ENCODE peak calls at places on chromosomes 1 and 21, in nine cellular contexts. M, V, J, W, E, G, Y, T and R are unnamed samples.

GRCh38 chr1:221451741-221452140 is 290.1 kb downstream of the DUSP10 start:
- DNase-seq in M (no peak), V (no peak), J (no peak), W (no peak), E (no peak), G (no peak), Y (no peak), T (no peak), R (no peak)

GRCh38 chr21:44992608-44993031 is 52.8 kb downstream of the SLX9 start:
- DNase-seq in M (no peak), V (no peak), J (no peak), W (no peak), E (no peak), G (no peak), Y (no peak), T (no peak), R (no peak)

GRCh38 chr1:204575221-204576190 is 59.3 kb downstream of the MDM4 start:
- DNase-seq in M (no peak), V (no peak), J (no peak), W (no peak), E (no peak), G (no peak), Y (no peak), T (no peak), R (no peak)

GRCh38 chr1:165403835-165404482 is 41.0 kb downstream of the RXRG start:
- DNase-seq in M (peak), V (peak), J (no peak), W (peak), E (peak), G (peak), Y (no peak), T (no peak), R (peak)

GRCh38 chr1:67793562-67793961 is 39.7 kb downstream of the GNG12 start:
- DNase-seq in M (no peak), V (no peak), J (no peak), W (no peak), E (no peak), G (no peak), Y (no peak), T (no peak), R (no peak)

GRCh38 chr1:188089461-188089860 is 1260.7 kb downstream of the PLA2G4A start:
- DNase-seq in M (no peak), V (no peak), J (no peak), W (no peak), E (no peak), G (no peak), Y (no peak), T (no peak), R (no peak)

GRCh38 chr1:223106856-223107255 is 36.2 kb downstream of the TLR5 start:
- DNase-seq in M (no peak), V (no peak), J (no peak), W (no peak), E (no peak), G (no peak), Y (no peak), T (no peak), R (no peak)

GRCh38 chr21:21387891-21388290 is 389.7 kb downstream of the NCAM2 start:
- DNase-seq in M (no peak), V (no peak), J (no peak), W (no peak), E (no peak), G (no peak), Y (no peak), T (no peak), R (no peak)

GRCh38 chr1:202101182-202101581 is 21.5 kb upstream of the GPR37L1 start:
- DNase-seq in M (peak), V (no peak), J (no peak), W (no peak), E (no peak), G (no peak), Y (no peak), T (no peak), R (no peak)

GRCh38 chr1:81509619-81510018 is 291.1 kb upstream of the ADGRL2 start:
- DNase-seq in M (no peak), V (no peak), J (no peak), W (no peak), E (no peak), G (peak), Y (no peak), T (no peak), R (no peak)

GRCh38 chr1:114033961-114034360 is 54.7 kb downstream of the OLFML3 start:
- DNase-seq in M (no peak), V (no peak), J (no peak), W (no peak), E (no peak), G (no peak), Y (no peak), T (no peak), R (no peak)

GRCh38 chr1:247517795-247518612 is 18.2 kb downstream of the OR2C3 start:
- DNase-seq in M (no peak), V (peak), J (no peak), W (no peak), E (no peak), G (no peak), Y (no peak), T (no peak), R (no peak)

GRCh38 chr1:15172405-15173259 is 19.1 kb downstream of the TMEM51 start:
- DNase-seq in M (no peak), V (no peak), J (no peak), W (no peak), E (no peak), G (no peak), Y (no peak), T (no peak), R (no peak)

GRCh38 chr1:169779970-169780369 is 14.7 kb downstream of the METTL18 start:
- DNase-seq in M (no peak), V (no peak), J (no peak), W (no peak), E (no peak), G (no peak), Y (no peak), T (no peak), R (no peak)

GRCh38 chr21:46183910-46184624 is at the start of gene SPATC1L:
- DNase-seq in M (peak), V (peak), J (peak), W (no peak), E (peak), G (peak), Y (peak), T (no peak), R (peak)

GRCh38 chr1:186620951-186621350 is 59.3 kb downstream of the PTGS2 start:
- DNase-seq in M (no peak), V (no peak), J (peak), W (no peak), E (no peak), G (no peak), Y (peak), T (no peak), R (no peak)

GRCh38 chr21:37811711-37812110 is 104.5 kb downstream of the KCNJ6 start:
- DNase-seq in M (no peak), V (no peak), J (no peak), W (no peak), E (no peak), G (no peak), Y (no peak), T (no peak), R (no peak)

GRCh38 chr1:30492451-30492850 is 230.9 kb downstream of the MATN1 start:
- DNase-seq in M (no peak), V (no peak), J (no peak), W (no peak), E (no peak), G (no peak), Y (no peak), T (no peak), R (no peak)

GRCh38 chr21:43608225-43608624 is 51.1 kb downstream of the HSF2BP start:
- DNase-seq in M (no peak), V (no peak), J (no peak), W (no peak), E (no peak), G (no peak), Y (no peak), T (no peak), R (no peak)

GRCh38 chr1:174123843-174124242 is 35.5 kb upstream of the RABGAP1L start:
- DNase-seq in M (no peak), V (no peak), J (no peak), W (no peak), E (no peak), G (no peak), Y (no peak), T (no peak), R (no peak)

GRCh38 chr1:156025873-156026272 is 5.1 kb upstream of the SSR2 start:
- DNase-seq in M (no peak), V (peak), J (no peak), W (peak), E (no peak), G (peak), Y (no peak), T (no peak), R (no peak)

GRCh38 chr1:152983743-152984142 is at the start of gene SPRR1A:
- DNase-seq in M (no peak), V (no peak), J (no peak), W (no peak), E (no peak), G (no peak), Y (no peak), T (no peak), R (no peak)

GRCh38 chr1:32540589-32540988 is 1.4 kb downstream of the ZBTB8A start:
- DNase-seq in M (no peak), V (no peak), J (no peak), W (no peak), E (no peak), G (no peak), Y (no peak), T (no peak), R (no peak)

GRCh38 chr1:46735708-46736324 is 16.9 kb upstream of the EFCAB14 start:
- DNase-seq in M (peak), V (peak), J (no peak), W (no peak), E (no peak), G (peak), Y (peak), T (no peak), R (no peak)

GRCh38 chr1:203327684-203328457 is 22.6 kb downstream of the BTG2 start:
- DNase-seq in M (peak), V (no peak), J (no peak), W (peak), E (peak), G (peak), Y (no peak), T (peak), R (peak)

GRCh38 chr1:199747984-199748383 is 279.5 kb upstream of the NR5A2 start:
- DNase-seq in M (no peak), V (peak), J (no peak), W (no peak), E (no peak), G (peak), Y (no peak), T (no peak), R (no peak)

GRCh38 chr1:76059461-76059860 is 15.1 kb upstream of the ST6GALNAC3 start:
- DNase-seq in M (peak), V (no peak), J (no peak), W (no peak), E (no peak), G (no peak), Y (no peak), T (no peak), R (no peak)

GRCh38 chr21:38804617-38805281 is 980 bp upstream of the ETS2 start:
- DNase-seq in M (peak), V (peak), J (no peak), W (no peak), E (peak), G (peak), Y (no peak), T (no peak), R (peak)

GRCh38 chr1:243939167-243939848 is 89.3 kb upstream of the AKT3 start:
- DNase-seq in M (no peak), V (no peak), J (no peak), W (no peak), E (no peak), G (no peak), Y (no peak), T (no peak), R (no peak)

GRCh38 chr1:5311634-5312298 is 657.4 kb downstream of the AJAP1 start:
- DNase-seq in M (no peak), V (no peak), J (no peak), W (no peak), E (no peak), G (no peak), Y (no peak), T (no peak), R (no peak)

GRCh38 chr1:56676571-56677035 is 31.5 kb downstream of the PRKAA2 start:
- DNase-seq in M (no peak), V (no peak), J (no peak), W (no peak), E (no peak), G (peak), Y (peak), T (no peak), R (no peak)

GRCh38 chr1:168553680-168554553 is 10.1 kb upstream of the XCL2 start:
- DNase-seq in M (no peak), V (no peak), J (no peak), W (no peak), E (no peak), G (no peak), Y (no peak), T (no peak), R (peak)

GRCh38 chr1:231957361-231957760 is 330.8 kb downstream of the DISC1 start:
- DNase-seq in M (no peak), V (no peak), J (no peak), W (no peak), E (no peak), G (no peak), Y (no peak), T (no peak), R (no peak)

GRCh38 chr21:45988366-45989347 is 7.1 kb downstream of the COL6A1 start:
- DNase-seq in M (no peak), V (no peak), J (no peak), W (no peak), E (no peak), G (no peak), Y (no peak), T (no peak), R (no peak)

GRCh38 chr1:69595486-69595885 is 27.8 kb downstream of the LRRC7 start:
- DNase-seq in M (no peak), V (no peak), J (no peak), W (no peak), E (no peak), G (no peak), Y (no peak), T (no peak), R (no peak)

GRCh38 chr1:174191255-174191906 is 32.1 kb downstream of the RABGAP1L start:
- DNase-seq in M (no peak), V (no peak), J (no peak), W (no peak), E (no peak), G (no peak), Y (peak), T (no peak), R (no peak)